ENCODE peak calls at places on chromosomes 6 and 20, in four cellular contexts. One of them, this sample, is unnamed.

GRCh38 chr20:47133809-47134456 is 222.6 kb downstream of the ZMYND8 start:
- DNase-seq in cardiac muscle cell: no peak
- DNase-seq in lung: no peak
- DNase-seq in A673: peak; percentile 32
- DNase-seq in this sample: no peak

GRCh38 chr6:56713285-56713684 is 70.6 kb upstream of the DST start:
- DNase-seq in cardiac muscle cell: no peak
- DNase-seq in lung: peak; percentile 67
- DNase-seq in A673: peak; percentile 49
- DNase-seq in this sample: peak; percentile 68

GRCh38 chr20:16539280-16539679 is 34.0 kb downstream of the KIF16B start:
- DNase-seq in cardiac muscle cell: no peak
- DNase-seq in lung: no peak
- DNase-seq in A673: no peak
- DNase-seq in this sample: no peak

GRCh38 chr20:23446505-23446904 is 6.2 kb downstream of the CST11 start:
- DNase-seq in cardiac muscle cell: peak; percentile 67
- DNase-seq in lung: peak; percentile 56
- DNase-seq in A673: peak; percentile 53
- DNase-seq in this sample: no peak

GRCh38 chr6:11911535-11911934 is 100.6 kb upstream of the HIVEP1 start:
- DNase-seq in cardiac muscle cell: no peak
- DNase-seq in lung: no peak
- DNase-seq in A673: no peak
- DNase-seq in this sample: no peak

GRCh38 chr20:8388707-8389106 is 256.6 kb downstream of the PLCB1 start:
- DNase-seq in cardiac muscle cell: no peak
- DNase-seq in lung: no peak
- DNase-seq in A673: no peak
- DNase-seq in this sample: no peak

GRCh38 chr6:87742106-87742505 is 40.1 kb upstream of the AKIRIN2 start:
- DNase-seq in cardiac muscle cell: no peak
- DNase-seq in lung: no peak
- DNase-seq in A673: no peak
- DNase-seq in this sample: no peak

GRCh38 chr20:59820204-59821041 is 113.0 kb downstream of the SYCP2 start:
- DNase-seq in cardiac muscle cell: no peak
- DNase-seq in lung: peak; percentile 27
- DNase-seq in A673: no peak
- DNase-seq in this sample: peak; percentile 58

GRCh38 chr6:26016326-26017275 is 54.0 kb downstream of the TRIM38 start:
- DNase-seq in cardiac muscle cell: no peak
- DNase-seq in lung: no peak
- DNase-seq in A673: peak; percentile 56
- DNase-seq in this sample: no peak

GRCh38 chr6:33248643-33248931 is 23.1 kb downstream of the VPS52 start:
- DNase-seq in cardiac muscle cell: no peak
- DNase-seq in lung: peak; percentile 31
- DNase-seq in A673: peak; percentile 74
- DNase-seq in this sample: no peak

GRCh38 chr6:81031429-81031828 is 721.1 kb downstream of the TENT5A start:
- DNase-seq in cardiac muscle cell: no peak
- DNase-seq in lung: no peak
- DNase-seq in A673: peak; percentile 3
- DNase-seq in this sample: no peak

GRCh38 chr6:144340541-144341371 is 55.6 kb downstream of the UTRN start:
- DNase-seq in cardiac muscle cell: no peak
- DNase-seq in lung: no peak
- DNase-seq in A673: peak; percentile 72
- DNase-seq in this sample: no peak

GRCh38 chr6:157823001-157823522 is at the start of gene SNX9:
- DNase-seq in cardiac muscle cell: peak; percentile 85
- DNase-seq in lung: peak; percentile 49
- DNase-seq in A673: peak; percentile 83
- DNase-seq in this sample: no peak

GRCh38 chr6:154164397-154164796 is 125.4 kb downstream of the OPRM1 start:
- DNase-seq in cardiac muscle cell: no peak
- DNase-seq in lung: peak; percentile 65
- DNase-seq in A673: no peak
- DNase-seq in this sample: peak; percentile 64

GRCh38 chr6:34953084-34954025 is 64.3 kb downstream of the ANKS1A start:
- DNase-seq in cardiac muscle cell: no peak
- DNase-seq in lung: no peak
- DNase-seq in A673: no peak
- DNase-seq in this sample: no peak

GRCh38 chr20:4519530-4519929 is 202.2 kb upstream of the PRND start:
- DNase-seq in cardiac muscle cell: peak; percentile 45
- DNase-seq in lung: no peak
- DNase-seq in A673: peak; percentile 56
- DNase-seq in this sample: no peak

GRCh38 chr6:83431545-83432165 is 804 bp upstream of the ME1 start:
- DNase-seq in cardiac muscle cell: no peak
- DNase-seq in lung: no peak
- DNase-seq in A673: no peak
- DNase-seq in this sample: no peak

GRCh38 chr6:109465772-109466171 is 10.2 kb upstream of the MICAL1 start:
- DNase-seq in cardiac muscle cell: peak; percentile 34
- DNase-seq in lung: peak; percentile 78
- DNase-seq in A673: no peak
- DNase-seq in this sample: no peak

GRCh38 chr20:17614176-17614811 is 44.4 kb downstream of the DSTN start:
- DNase-seq in cardiac muscle cell: peak; percentile 27
- DNase-seq in lung: no peak
- DNase-seq in A673: peak; percentile 91
- DNase-seq in this sample: peak; percentile 84

GRCh38 chr20:37935435-37935834 is 32.5 kb downstream of the VSTM2L start:
- DNase-seq in cardiac muscle cell: no peak
- DNase-seq in lung: no peak
- DNase-seq in A673: no peak
- DNase-seq in this sample: no peak

GRCh38 chr6:119349041-119349340 is 570 bp downstream of the MAN1A1 start:
- DNase-seq in cardiac muscle cell: peak; percentile 69
- DNase-seq in lung: no peak
- DNase-seq in A673: no peak
- DNase-seq in this sample: no peak

GRCh38 chr20:18388860-18389259 is 78.0 kb downstream of the DZANK1 start:
- DNase-seq in cardiac muscle cell: no peak
- DNase-seq in lung: no peak
- DNase-seq in A673: no peak
- DNase-seq in this sample: no peak

GRCh38 chr6:4935486-4935885 is 68.4 kb downstream of the RPP40 start:
- DNase-seq in cardiac muscle cell: no peak
- DNase-seq in lung: no peak
- DNase-seq in A673: no peak
- DNase-seq in this sample: no peak

GRCh38 chr6:223136-223535 is 69.2 kb upstream of the DUSP22 start:
- DNase-seq in cardiac muscle cell: no peak
- DNase-seq in lung: no peak
- DNase-seq in A673: no peak
- DNase-seq in this sample: no peak

GRCh38 chr6:163943647-163944395 is 529.3 kb downstream of the QKI start:
- DNase-seq in cardiac muscle cell: peak; percentile 41
- DNase-seq in lung: no peak
- DNase-seq in A673: peak; percentile 46
- DNase-seq in this sample: no peak

GRCh38 chr20:31894980-31895675 is 24.7 kb downstream of the TTLL9 start:
- DNase-seq in cardiac muscle cell: peak; percentile 73
- DNase-seq in lung: peak; percentile 73
- DNase-seq in A673: peak; percentile 78
- DNase-seq in this sample: peak; percentile 78

GRCh38 chr20:48962976-48963730 is 41.6 kb downstream of the ARFGEF2 start:
- DNase-seq in cardiac muscle cell: no peak
- DNase-seq in lung: no peak
- DNase-seq in A673: no peak
- DNase-seq in this sample: no peak

GRCh38 chr6:95176322-95176721 is 401.0 kb upstream of the MANEA start:
- DNase-seq in cardiac muscle cell: no peak
- DNase-seq in lung: no peak
- DNase-seq in A673: peak; percentile 75
- DNase-seq in this sample: no peak

GRCh38 chr6:88808381-88808780 is 155.0 kb downstream of the RNGTT start:
- DNase-seq in cardiac muscle cell: no peak
- DNase-seq in lung: no peak
- DNase-seq in A673: no peak
- DNase-seq in this sample: no peak

GRCh38 chr6:109082178-109082577 is 12.5 kb downstream of the SESN1 start:
- DNase-seq in cardiac muscle cell: no peak
- DNase-seq in lung: no peak
- DNase-seq in A673: no peak
- DNase-seq in this sample: no peak

GRCh38 chr6:4091926-4092325 is 13.0 kb upstream of the FAM217A start:
- DNase-seq in cardiac muscle cell: no peak
- DNase-seq in lung: no peak
- DNase-seq in A673: no peak
- DNase-seq in this sample: no peak

GRCh38 chr6:83470587-83470986 is 39.7 kb upstream of the ME1 start:
- DNase-seq in cardiac muscle cell: no peak
- DNase-seq in lung: no peak
- DNase-seq in A673: no peak
- DNase-seq in this sample: no peak

GRCh38 chr6:129590408-129591022 is 119.5 kb downstream of the ARHGAP18 start:
- DNase-seq in cardiac muscle cell: no peak
- DNase-seq in lung: no peak
- DNase-seq in A673: no peak
- DNase-seq in this sample: no peak

GRCh38 chr6:43833223-43833995 is 63.4 kb downstream of the VEGFA start:
- DNase-seq in cardiac muscle cell: no peak
- DNase-seq in lung: no peak
- DNase-seq in A673: no peak
- DNase-seq in this sample: no peak

GRCh38 chr6:78302411-78302810 is 564.9 kb upstream of the IRAK1BP1 start:
- DNase-seq in cardiac muscle cell: no peak
- DNase-seq in lung: no peak
- DNase-seq in A673: no peak
- DNase-seq in this sample: no peak

GRCh38 chr6:78308025-78308424 is 559.3 kb upstream of the IRAK1BP1 start:
- DNase-seq in cardiac muscle cell: peak; percentile 9
- DNase-seq in lung: no peak
- DNase-seq in A673: no peak
- DNase-seq in this sample: no peak
- TF ChIP-seq CTCF in cardiac muscle cell: no peak
- TF ChIP-seq CTCF in lung: no peak
- TF ChIP-seq CTCF in A673: no peak
- TF ChIP-seq CTCF in this sample: no peak

DNA sequence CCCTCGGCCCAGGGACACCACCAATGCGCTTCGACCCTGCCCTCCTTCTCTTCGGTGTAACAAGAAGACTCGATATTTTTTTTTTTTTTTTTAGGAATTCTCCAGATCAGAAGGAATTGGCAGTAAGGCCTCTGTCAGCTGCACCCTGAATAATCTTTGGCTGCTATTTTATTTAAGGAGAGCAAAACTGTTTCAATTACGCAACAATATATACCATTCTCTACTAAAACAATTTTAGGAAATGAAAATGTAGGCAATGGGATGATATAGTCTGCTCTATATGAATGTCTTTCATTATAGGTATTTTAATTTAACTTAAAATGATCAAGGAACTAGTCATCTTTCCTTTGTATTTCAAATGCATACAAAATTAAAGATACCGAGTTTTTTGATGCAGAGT is 13.3 kb downstream of the ZCCHC3 start:
- DNase-seq in cardiac muscle cell: no peak
- DNase-seq in lung: no peak
- DNase-seq in A673: no peak
- DNase-seq in this sample: no peak
- H3K27ac ChIP-seq in cardiac muscle cell: peak overlapping the region; percentile 77
- H3K27ac ChIP-seq in lung: no peak overlapping the region
- H3K27ac ChIP-seq in A673: peak overlapping the region; percentile 94
- H3K27ac ChIP-seq in this sample: peak overlapping the region; percentile 78

GRCh38 chr6:139570166-139570565 is 195.7 kb upstream of the CITED2 start:
- DNase-seq in cardiac muscle cell: no peak
- DNase-seq in lung: no peak
- DNase-seq in A673: no peak
- DNase-seq in this sample: no peak
- H3K4me3 ChIP-seq in cardiac muscle cell: no peak overlapping the region
- H3K4me3 ChIP-seq in lung: no peak overlapping the region
- H3K4me3 ChIP-seq in A673: no peak overlapping the region
- H3K4me3 ChIP-seq in this sample: no peak overlapping the region

GRCh38 chr6:7260291-7261029 is 52.5 kb downstream of the SSR1 start:
- DNase-seq in cardiac muscle cell: no peak
- DNase-seq in lung: peak; percentile 28
- DNase-seq in A673: no peak
- DNase-seq in this sample: no peak

GRCh38 chr6:7264041-7264440 is 49.0 kb downstream of the SSR1 start:
- DNase-seq in cardiac muscle cell: no peak
- DNase-seq in lung: no peak
- DNase-seq in A673: no peak
- DNase-seq in this sample: no peak

GRCh38 chr6:7262746-7263335 is 50.2 kb downstream of the SSR1 start:
- DNase-seq in cardiac muscle cell: no peak
- DNase-seq in lung: no peak
- DNase-seq in A673: no peak
- DNase-seq in this sample: no peak

GRCh38 chr6:7262037-7262461 is 51.0 kb downstream of the SSR1 start:
- DNase-seq in cardiac muscle cell: no peak
- DNase-seq in lung: peak; percentile 39
- DNase-seq in A673: no peak
- DNase-seq in this sample: no peak

DNA sequence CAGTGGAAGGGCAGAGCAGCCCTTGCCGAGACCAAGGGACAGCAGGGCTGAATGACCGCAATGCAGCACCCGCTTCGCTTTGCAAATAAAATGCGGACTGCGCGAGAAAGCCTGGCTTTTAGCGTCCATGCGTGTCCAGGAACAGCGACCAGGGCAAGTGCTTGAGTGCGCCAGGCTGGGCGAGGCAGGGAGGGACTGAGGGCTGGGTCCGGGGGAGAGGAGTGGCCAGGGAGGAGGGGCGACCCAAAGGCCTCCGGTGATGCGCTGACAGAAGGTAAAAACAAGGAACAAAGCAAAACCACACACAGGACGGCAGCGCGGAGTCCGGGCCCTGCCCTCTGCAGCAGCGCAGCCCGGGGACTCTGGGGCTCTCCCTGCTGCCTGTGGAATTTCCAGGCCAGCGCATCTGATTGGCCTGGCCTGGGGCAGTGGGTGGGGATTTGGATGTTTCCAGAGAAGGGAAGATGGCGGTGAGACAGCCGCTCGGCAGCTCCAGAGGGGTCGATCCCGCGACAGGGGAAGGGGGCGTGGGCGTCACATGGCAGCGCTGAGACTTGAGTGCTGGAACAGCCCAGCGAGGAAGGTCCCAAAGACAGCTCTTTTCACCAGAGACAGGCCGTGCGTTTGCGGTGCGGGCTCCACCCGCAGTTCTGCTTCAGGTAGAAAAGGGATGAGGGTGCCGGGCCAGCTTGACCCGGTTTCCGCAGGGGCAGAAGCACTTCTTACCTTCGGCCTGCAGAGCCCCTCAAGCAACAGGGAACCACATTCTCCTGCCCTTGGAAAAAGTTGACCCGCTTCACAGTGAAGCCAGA is 51.8 kb downstream of the SSR1 start:
- DNase-seq in cardiac muscle cell: peak; percentile 94
- DNase-seq in lung: peak; percentile 87
- DNase-seq in A673: peak; percentile 85
- DNase-seq in this sample: peak; percentile 91
- TF ChIP-seq CTCF in cardiac muscle cell: no peak
- TF ChIP-seq CTCF in lung: no peak
- TF ChIP-seq CTCF in A673: no peak
- TF ChIP-seq CTCF in this sample: no peak

GRCh38 chr20:62288535-62289105 is 14.2 kb upstream of the ADRM1 start:
- DNase-seq in cardiac muscle cell: no peak
- DNase-seq in lung: no peak
- DNase-seq in A673: no peak
- DNase-seq in this sample: no peak
- H3K27ac ChIP-seq in cardiac muscle cell: no peak overlapping the region
- H3K27ac ChIP-seq in lung: no peak overlapping the region
- H3K27ac ChIP-seq in A673: no peak overlapping the region
- H3K27ac ChIP-seq in this sample: no peak overlapping the region

This sample was measured in right atrium auricular region.